ENCODE peak calls at places on chromosomes 12 and 14, in four cellular contexts. L, M, O and F are unnamed samples.

GRCh38 chr14:33509927-33510535 is 440.8 kb downstream of the EGLN3 start:
- DNase-seq in M (no peak), O (no peak), L (no peak), F (no peak)

GRCh38 chr14:54503476-54503875 is 6.2 kb upstream of the CGRRF1 start:
- DNase-seq in L (no peak), M (no peak), O (no peak), F (no peak)

GRCh38 chr12:30567082-30567481 is 128.6 kb downstream of the IPO8 start:
- DNase-seq in M (no peak), L (no peak), O (no peak), F (no peak)

GRCh38 chr12:105659355-105660075 is 329.0 kb downstream of the C12orf75 start:
- DNase-seq in O (peak), M (no peak), L (no peak), F (no peak)

GRCh38 chr14:85529803-85530574 is at the start of gene FLRT2:
- DNase-seq in L (no peak), M (peak), O (peak), F (no peak)

GRCh38 chr12:90951418-90952110 is 3.4 kb downstream of the CCER1 start:
- DNase-seq in M (no peak), O (no peak), L (no peak), F (no peak)

GRCh38 chr12:107332726-107333125 is 239.4 kb upstream of the CRY1 start:
- DNase-seq in M (no peak), L (no peak), O (no peak), F (no peak)

GRCh38 chr12:93153321-93153720 is 224.2 kb upstream of the EEA1 start:
- DNase-seq in O (no peak), L (no peak), M (no peak), F (no peak)

GRCh38 chr12:124230789-124231188 is 64.1 kb upstream of the RFLNA start:
- DNase-seq in M (no peak), L (no peak), O (no peak), F (no peak)

GRCh38 chr12:125455556-125455955 is 390.3 kb downstream of the AACS start:
- DNase-seq in M (no peak), O (no peak), L (no peak), F (no peak)

GRCh38 chr12:131138638-131139362 is 185.1 kb downstream of the ADGRD1 start:
- DNase-seq in O (no peak), L (no peak), M (no peak), F (no peak)

GRCh38 chr12:118979763-118980406 is 1.5 kb upstream of the SRRM4 start:
- DNase-seq in L (no peak), O (no peak), M (no peak), F (no peak)

GRCh38 chr12:66636771-66637170 is 42.1 kb downstream of the GRIP1 start:
- DNase-seq in M (no peak), L (no peak), O (peak), F (no peak)

GRCh38 chr12:67681145-67681778 is 32.7 kb downstream of the DYRK2 start:
- DNase-seq in M (no peak), L (no peak), O (no peak), F (peak)

GRCh38 chr12:109738878-109739665 is 25.4 kb downstream of the FAM222A start:
- DNase-seq in L (no peak), O (peak), M (peak), F (no peak)

GRCh38 chr12:72031066-72031465 is 92.4 kb downstream of the TPH2 start:
- DNase-seq in M (no peak), O (no peak), L (no peak), F (no peak)

GRCh38 chr14:60649815-60650381 is 621 bp upstream of the SIX1 start:
- DNase-seq in M (no peak), O (no peak), L (no peak), F (no peak)

GRCh38 chr12:115771065-115771464 is 506.4 kb downstream of the MED13L start:
- DNase-seq in L (no peak), O (no peak), M (no peak), F (no peak)

GRCh38 chr14:91249841-91250616 is 5.5 kb upstream of the GPR68 start:
- DNase-seq in O (no peak), M (peak), L (peak), F (no peak)

GRCh38 chr12:27782481-27782880 is 2.4 kb upstream of the MANSC4 start:
- DNase-seq in L (no peak), M (no peak), O (no peak), F (no peak)

GRCh38 chr12:65182012-65182739 is 12.8 kb downstream of the LEMD3 start:
- DNase-seq in M (no peak), L (no peak), O (no peak), F (no peak)

GRCh38 chr14:39430762-39431415 is 1.3 kb downstream of the FBXO33 start:
- DNase-seq in L (no peak), O (no peak), M (no peak), F (no peak)

GRCh38 chr12:98618952-98619351 is 25.5 kb downstream of the SLC25A3 start:
- DNase-seq in O (no peak), L (no peak), M (no peak), F (no peak)

GRCh38 chr14:102591372-102591943 is 991 bp upstream of the RCOR1 start:
- DNase-seq in L (peak), O (peak), M (peak), F (no peak)

GRCh38 chr14:87041290-87042020 is 951.5 kb downstream of the GALC start:
- DNase-seq in O (no peak), L (no peak), M (no peak), F (no peak)

GRCh38 chr12:110741795-110742717 is 635 bp downstream of the PPP1CC start:
- DNase-seq in L (no peak), M (peak), O (no peak), F (no peak)

GRCh38 chr12:121872546-121873223 is 14.0 kb upstream of the HPD start:
- DNase-seq in O (peak), M (peak), L (no peak), F (no peak)

GRCh38 chr12:126663304-126664094 is 1598.3 kb downstream of the AACS start:
- DNase-seq in O (no peak), M (no peak), L (no peak), F (no peak)

GRCh38 chr12:26156996-26157395 is 32.2 kb upstream of the BHLHE41 start:
- DNase-seq in O (no peak), M (no peak), L (no peak), F (no peak)

GRCh38 chr12:47366203-47366978 is 286.6 kb upstream of the AMIGO2 start:
- DNase-seq in M (no peak), O (no peak), L (no peak), F (no peak)

GRCh38 chr14:65027127-65027799 is 40.6 kb downstream of the FNTB start:
- DNase-seq in L (no peak), O (no peak), M (no peak), F (no peak)

GRCh38 chr12:122722347-122722746 is 5.7 kb upstream of the HCAR3 start:
- DNase-seq in O (no peak), L (no peak), M (no peak), F (no peak)

GRCh38 chr12:49983892-49984291 is 11.1 kb downstream of the AQP6 start:
- DNase-seq in O (no peak), L (no peak), M (no peak), F (no peak)

GRCh38 chr12:77608157-77608755 is 222.4 kb upstream of the NAV3 start:
- DNase-seq in M (no peak), L (no peak), O (no peak), F (no peak)

GRCh38 chr12:31536672-31537071 is 54.3 kb downstream of the DENND5B start:
- DNase-seq in M (no peak), L (no peak), O (no peak), F (no peak)

GRCh38 chr14:103698380-103699260 is 16.6 kb downstream of the XRCC3 start:
- DNase-seq in M (no peak), O (peak), L (peak), F (no peak)

GRCh38 chr12:7131502-7131866 is 1.3 kb downstream of the CLSTN3 start:
- DNase-seq in O (no peak), L (no peak), M (no peak), F (no peak)

GRCh38 chr14:105126126-105126969 is 42.2 kb downstream of the JAG2 start:
- DNase-seq in O (no peak), L (no peak), M (no peak), F (no peak)

GRCh38 chr12:40327506-40327905 is 102.7 kb downstream of the LRRK2 start:
- DNase-seq in M (no peak), O (no peak), L (no peak), F (no peak)
- H3K4me3 ChIP-seq in M (no peak), O (no peak), L (no peak), F (no peak)

DNA sequence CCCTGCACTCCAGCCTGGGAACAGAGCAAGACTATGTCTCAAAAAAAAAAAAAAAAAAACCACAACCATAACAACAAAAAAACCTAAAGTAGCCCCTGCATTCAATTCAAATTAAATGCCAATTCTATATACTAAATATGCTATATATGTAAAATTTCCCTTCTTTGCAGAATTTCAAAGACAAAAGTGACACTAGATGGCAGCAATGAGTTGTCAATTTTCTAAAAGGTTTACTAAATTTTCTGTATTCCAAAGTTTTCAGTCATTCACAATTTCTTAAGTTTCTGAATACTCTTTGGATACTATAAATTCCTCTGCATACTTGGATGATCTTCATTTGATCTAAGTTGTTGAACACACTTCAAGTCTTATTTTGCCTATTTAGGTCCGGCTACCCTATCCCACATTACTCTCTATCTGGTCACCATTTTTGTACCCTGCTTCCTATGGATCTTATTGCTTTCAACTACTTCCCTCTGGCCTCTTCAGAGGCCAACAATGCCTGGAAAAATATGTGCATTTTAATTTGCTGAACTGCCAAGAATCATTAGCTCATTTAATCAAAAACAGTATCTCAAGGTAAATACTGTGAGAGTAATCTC is 27.9 kb downstream of the HNRNPC start:
- DNase-seq in L (no peak), O (no peak), M (no peak), F (no peak)
- TF ChIP-seq CTCF in L (peak), O (peak), M (no peak), F (peak)

GRCh38 chr12:14901228-14901562 is 15.5 kb upstream of the MGP start:
- DNase-seq in O (peak), L (no peak), M (no peak), F (no peak)

GRCh38 chr12:14904854-14905253 is 19.2 kb upstream of the MGP start:
- DNase-seq in M (no peak), O (no peak), L (no peak), F (no peak)

GRCh38 chr12:14905269-14906004 is 19.8 kb upstream of the MGP start:
- DNase-seq in O (peak), L (no peak), M (no peak), F (no peak)

GRCh38 chr12:14902465-14902864 is 16.8 kb upstream of the MGP start:
- DNase-seq in O (no peak), L (no peak), M (no peak), F (no peak)

GRCh38 chr12:14903386-14904098 is 17.9 kb upstream of the MGP start:
- DNase-seq in L (no peak), M (no peak), O (no peak), F (no peak)
- H3K27ac ChIP-seq in L (no peak), M (peak), O (peak), F (peak)

GRCh38 chr14:89409961-89410360 is 7.1 kb downstream of the FOXN3 start:
- DNase-seq in L (no peak), O (no peak), M (no peak), F (no peak)
- H3K4me3 ChIP-seq in L (no peak), O (peak), M (no peak), F (peak)

DNA sequence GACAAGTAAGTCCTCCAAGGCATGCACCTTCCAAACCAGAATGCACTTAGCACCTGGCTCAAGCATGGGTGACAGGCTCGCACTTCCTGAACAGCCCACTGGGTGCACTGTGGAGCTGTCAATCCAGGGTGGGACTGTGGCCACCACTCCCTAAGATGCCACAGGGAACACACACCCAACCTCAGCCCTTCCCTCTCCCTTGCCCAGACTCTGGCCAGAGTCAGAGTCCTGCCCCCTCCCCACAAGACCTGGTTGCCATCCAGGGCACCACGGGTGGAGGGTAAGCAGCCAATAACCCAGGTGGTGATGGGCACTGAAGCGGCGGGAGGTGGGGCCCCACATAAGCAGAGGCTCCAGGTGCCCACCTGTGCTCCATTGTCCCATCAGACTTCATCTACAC is 160.6 kb downstream of the MYRFL start:
- DNase-seq in L (no peak), M (no peak), O (no peak), F (no peak)
- TF ChIP-seq CTCF in L (no peak), M (peak), O (peak), F (no peak)

GRCh38 chr12:88006351-88006750 is 22.9 kb downstream of the C12orf50 start:
- DNase-seq in L (no peak), O (no peak), M (no peak), F (no peak)
- H3K27ac ChIP-seq in L (no peak), O (no peak), M (no peak), F (no peak)

DNA sequence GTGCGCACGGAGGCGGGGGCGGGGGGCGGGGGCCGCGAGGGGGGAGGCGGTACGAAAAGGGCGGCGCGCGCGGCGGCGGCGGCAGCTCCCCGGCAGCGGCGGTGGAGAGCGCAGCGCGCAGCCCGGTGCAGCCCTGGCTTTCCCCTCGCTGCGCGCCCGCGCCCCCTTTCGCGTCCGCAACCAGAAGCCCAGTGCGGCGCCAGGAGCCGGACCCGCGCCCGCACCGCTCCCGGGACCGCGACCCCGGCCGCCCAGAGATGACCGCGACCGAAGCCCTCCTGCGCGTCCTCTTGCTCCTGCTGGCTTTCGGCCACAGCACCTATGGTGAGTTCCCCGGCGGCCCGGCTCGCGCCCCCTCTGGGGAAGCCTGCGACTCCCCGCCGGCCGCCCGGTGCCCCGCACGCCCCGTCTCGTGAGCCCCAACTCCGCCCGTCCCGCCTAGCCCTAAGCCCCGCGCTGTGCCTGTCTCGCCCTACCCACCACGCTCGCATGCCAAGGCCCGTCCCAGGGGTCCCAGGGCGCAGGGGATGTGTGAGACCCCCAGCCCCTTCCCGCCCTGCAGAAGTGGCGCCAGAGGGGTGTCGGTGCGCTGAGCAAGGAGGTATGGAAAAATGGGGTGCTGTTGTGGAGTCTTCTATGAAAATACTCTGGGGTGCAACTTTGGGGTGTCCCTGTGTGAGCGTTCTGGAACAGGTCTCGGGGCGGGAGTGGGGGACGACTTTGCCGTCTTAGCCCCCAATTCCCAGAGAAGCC is at the start of gene DLK1:
- DNase-seq in L (no peak), M (no peak), O (no peak), F (no peak)
- H3K4me3 ChIP-seq in L (no peak), M (no peak), O (peak), F (no peak)

GRCh38 chr14:96117101-96117897 is 78.1 kb downstream of the C14orf132 start:
- DNase-seq in L (no peak), M (no peak), O (no peak), F (no peak)
- TF ChIP-seq CTCF in L (no peak), M (no peak), O (no peak), F (no peak)